ENCODE peak calls at places on chromosomes 12 and 14, in ten cellular contexts. L is activated T-cell treated with anti-CD3 and anti-CD28 coated beads for 1 hour; Z is esophagus squamous epithelium; G is activated CD8-positive, alpha-beta memory T cell treated with anti-CD3 and anti-CD28 coated beads for 4 hours; O is IMR-90; A is brain microvascular endothelial cell; R is A673; C is thoracic aorta; N is neural progenitor cell; U is AG10803. J is an unnamed sample.

GRCh38 chr12:9741726-9742125 is 8.8 kb upstream of the CLECL1 start:
- DNase-seq in R (no peak), L (no peak), A (no peak), G (peak), N (no peak), O (no peak), Z (no peak), C (no peak), U (no peak), J (peak)

GRCh38 chr14:103709814-103710213 is 5.4 kb downstream of the XRCC3 start:
- DNase-seq in N (no peak), G (no peak), R (no peak), U (no peak), L (no peak), A (no peak), C (no peak), Z (no peak), O (no peak), J (no peak)

GRCh38 chr14:68471029-68471963 is 321.6 kb downstream of the ZFP36L1 start:
- DNase-seq in R (no peak), N (peak), Z (no peak), O (no peak), U (no peak), L (no peak), G (no peak), A (no peak), C (no peak), J (no peak)

GRCh38 chr12:108325549-108325948 is 13.6 kb downstream of the CMKLR1 start:
- DNase-seq in L (no peak), U (no peak), R (no peak), O (no peak), A (no peak), Z (no peak), N (no peak), G (no peak), C (no peak), J (no peak)

GRCh38 chr12:52903285-52903854 is 1.5 kb downstream of the KRT8 start:
- DNase-seq in R (peak), O (peak), U (peak), C (no peak), A (peak), G (no peak), N (peak), Z (no peak), L (peak), J (no peak)

GRCh38 chr12:6780573-6780972 is 8.3 kb downstream of the LAG3 start:
- DNase-seq in R (no peak), O (no peak), A (no peak), U (no peak), Z (no peak), C (no peak), G (no peak), L (no peak), N (no peak), J (no peak)

GRCh38 chr14:91258021-91258618 is 13.6 kb upstream of the GPR68 start:
- DNase-seq in Z (no peak), R (no peak), C (no peak), A (no peak), N (no peak), G (no peak), O (peak), U (peak), L (no peak), J (no peak)

GRCh38 chr12:50604640-50604920 is 99.8 kb downstream of the DIP2B start:
- DNase-seq in Z (no peak), G (no peak), R (no peak), L (no peak), U (no peak), O (no peak), N (no peak), A (no peak), C (no peak), J (no peak)

GRCh38 chr14:89792489-89793366 is 161.8 kb downstream of the EFCAB11 start:
- DNase-seq in C (no peak), R (no peak), O (peak), Z (no peak), L (no peak), A (peak), U (peak), N (no peak), G (no peak), J (no peak)

GRCh38 chr12:66235626-66236281 is 46.7 kb downstream of the IRAK3 start:
- DNase-seq in N (no peak), C (no peak), G (no peak), U (peak), L (no peak), Z (no peak), A (peak), R (peak), O (peak), J (no peak)

GRCh38 chr14:78721756-78722455 is 551.7 kb downstream of the NRXN3 start:
- DNase-seq in Z (no peak), L (no peak), R (no peak), U (no peak), N (no peak), O (no peak), G (no peak), C (no peak), A (no peak), J (no peak)

GRCh38 chr12:24820872-24821271 is 128.0 kb downstream of the BCAT1 start:
- DNase-seq in U (peak), G (no peak), Z (no peak), R (no peak), O (peak), N (no peak), L (no peak), A (peak), C (no peak), J (no peak)

GRCh38 chr14:94293578-94293924 is 483 bp upstream of the SERPINA10 start:
- DNase-seq in G (no peak), Z (no peak), C (no peak), N (no peak), L (no peak), R (no peak), O (no peak), A (no peak), U (no peak), J (no peak)

GRCh38 chr12:85363382-85364190 is 83.6 kb downstream of the ALX1 start:
- DNase-seq in L (no peak), G (no peak), C (no peak), A (peak), N (no peak), U (no peak), O (no peak), R (no peak), Z (no peak), J (no peak)

GRCh38 chr12:68890701-68891113 is 42.3 kb downstream of the CPM start:
- DNase-seq in R (no peak), U (no peak), O (no peak), Z (no peak), G (no peak), A (no peak), C (no peak), N (no peak), L (no peak), J (no peak)